ENCODE peak calls at places on chromosomes 7 and 10, in seven cellular contexts. One of them, this sample, is unnamed.

GRCh38 chr10:117668351-117669008 is 125.9 kb downstream of the EMX2 start:
- DNase-seq in glutamatergic neuron: no peak
- DNase-seq in esophagus squamous epithelium: no peak
- DNase-seq in cardiac muscle cell: no peak
- DNase-seq in tibial nerve: no peak
- DNase-seq in heart right ventricle: no peak
- DNase-seq in neural crest cell: no peak
- DNase-seq in this sample: no peak

GRCh38 chr7:37726022-37726421 is 42.5 kb downstream of the GPR141 start:
- DNase-seq in glutamatergic neuron: no peak
- DNase-seq in esophagus squamous epithelium: no peak
- DNase-seq in cardiac muscle cell: no peak
- DNase-seq in tibial nerve: no peak
- DNase-seq in heart right ventricle: no peak
- DNase-seq in neural crest cell: no peak
- DNase-seq in this sample: no peak

GRCh38 chr7:74599251-74599650 is 58.3 kb upstream of the GTF2I start:
- DNase-seq in glutamatergic neuron: no peak
- DNase-seq in esophagus squamous epithelium: no peak
- DNase-seq in cardiac muscle cell: no peak
- DNase-seq in tibial nerve: no peak
- DNase-seq in heart right ventricle: no peak
- DNase-seq in neural crest cell: no peak
- DNase-seq in this sample: no peak

GRCh38 chr10:131869344-131869743 is 31.5 kb upstream of the PPP2R2D start:
- DNase-seq in glutamatergic neuron: no peak
- DNase-seq in esophagus squamous epithelium: no peak
- DNase-seq in cardiac muscle cell: no peak
- DNase-seq in tibial nerve: no peak
- DNase-seq in heart right ventricle: no peak
- DNase-seq in neural crest cell: no peak
- DNase-seq in this sample: no peak

GRCh38 chr10:102420443-102420809 is 210 bp upstream of the FBXL15 start:
- DNase-seq in glutamatergic neuron: no peak
- DNase-seq in esophagus squamous epithelium: no peak
- DNase-seq in cardiac muscle cell: peak
- DNase-seq in tibial nerve: no peak
- DNase-seq in heart right ventricle: no peak
- DNase-seq in neural crest cell: no peak
- DNase-seq in this sample: no peak

GRCh38 chr7:107076781-107077698 is 32.5 kb downstream of the PRKAR2B start:
- DNase-seq in glutamatergic neuron: no peak
- DNase-seq in esophagus squamous epithelium: no peak
- DNase-seq in cardiac muscle cell: no peak
- DNase-seq in tibial nerve: no peak
- DNase-seq in heart right ventricle: peak
- DNase-seq in neural crest cell: no peak
- DNase-seq in this sample: no peak

GRCh38 chr7:86867163-86867762 is 192.2 kb downstream of the ELAPOR2 start:
- DNase-seq in glutamatergic neuron: no peak
- DNase-seq in esophagus squamous epithelium: no peak
- DNase-seq in cardiac muscle cell: no peak
- DNase-seq in tibial nerve: no peak
- DNase-seq in heart right ventricle: no peak
- DNase-seq in neural crest cell: no peak
- DNase-seq in this sample: no peak

GRCh38 chr10:72754275-72755032 is 62.5 kb downstream of the MCU start:
- DNase-seq in glutamatergic neuron: no peak
- DNase-seq in esophagus squamous epithelium: no peak
- DNase-seq in cardiac muscle cell: no peak
- DNase-seq in tibial nerve: no peak
- DNase-seq in heart right ventricle: no peak
- DNase-seq in neural crest cell: no peak
- DNase-seq in this sample: no peak

GRCh38 chr10:62744136-62744535 is 60.4 kb upstream of the ADO start:
- DNase-seq in glutamatergic neuron: no peak
- DNase-seq in esophagus squamous epithelium: no peak
- DNase-seq in cardiac muscle cell: no peak
- DNase-seq in tibial nerve: no peak
- DNase-seq in heart right ventricle: no peak
- DNase-seq in neural crest cell: no peak
- DNase-seq in this sample: no peak

GRCh38 chr10:88659725-88660592 is 4.3 kb upstream of the LIPF start:
- DNase-seq in glutamatergic neuron: no peak
- DNase-seq in esophagus squamous epithelium: no peak
- DNase-seq in cardiac muscle cell: no peak
- DNase-seq in tibial nerve: no peak
- DNase-seq in heart right ventricle: no peak
- DNase-seq in neural crest cell: no peak
- DNase-seq in this sample: no peak

GRCh38 chr10:47026301-47027107 is 115.3 kb downstream of the PTPN20 start:
- DNase-seq in glutamatergic neuron: no peak
- DNase-seq in esophagus squamous epithelium: no peak
- DNase-seq in cardiac muscle cell: no peak
- DNase-seq in tibial nerve: peak
- DNase-seq in heart right ventricle: no peak
- DNase-seq in neural crest cell: no peak
- DNase-seq in this sample: no peak

GRCh38 chr7:82020076-82020475 is 250.2 kb upstream of the HGF start:
- DNase-seq in glutamatergic neuron: no peak
- DNase-seq in esophagus squamous epithelium: no peak
- DNase-seq in cardiac muscle cell: peak
- DNase-seq in tibial nerve: no peak
- DNase-seq in heart right ventricle: no peak
- DNase-seq in neural crest cell: no peak
- DNase-seq in this sample: no peak

GRCh38 chr10:61406282-61406681 is 46.9 kb downstream of the TMEM26 start:
- DNase-seq in glutamatergic neuron: no peak
- DNase-seq in esophagus squamous epithelium: no peak
- DNase-seq in cardiac muscle cell: no peak
- DNase-seq in tibial nerve: no peak
- DNase-seq in heart right ventricle: no peak
- DNase-seq in neural crest cell: no peak
- DNase-seq in this sample: no peak

GRCh38 chr7:4724648-4725013 is 42.5 kb downstream of the FOXK1 start:
- DNase-seq in glutamatergic neuron: no peak
- DNase-seq in esophagus squamous epithelium: no peak
- DNase-seq in cardiac muscle cell: no peak
- DNase-seq in tibial nerve: no peak
- DNase-seq in heart right ventricle: no peak
- DNase-seq in neural crest cell: no peak
- DNase-seq in this sample: no peak

This sample was measured in breast epithelium.